ENCODE peak calls at places on chromosomes 5 and 9, in eight cellular contexts. One of them, this sample, is unnamed. For H3K4me1, the result is how much of the 10 kb centered on the place peaks cover.

GRCh38 chr5:91382530-91383026 is 539 bp downstream of the ARRDC3 start:
- DNase-seq in breast epithelium: no peak
- DNase-seq in IMR-90: peak
- DNase-seq in stomach: peak
- DNase-seq in ovary: no peak
- DNase-seq in A549: no peak
- DNase-seq in transverse colon: peak
- DNase-seq in body of pancreas: peak
- DNase-seq in this sample: no peak

GRCh38 chr5:94024101-94024500 is 282.7 kb upstream of the POU5F2 start:
- DNase-seq in breast epithelium: no peak
- DNase-seq in IMR-90: peak
- DNase-seq in stomach: no peak
- DNase-seq in ovary: no peak
- DNase-seq in A549: no peak
- DNase-seq in transverse colon: no peak
- DNase-seq in body of pancreas: no peak
- DNase-seq in this sample: no peak

GRCh38 chr9:35658894-35659220 is 765 bp downstream of the CCDC107 start:
- DNase-seq in breast epithelium: peak
- DNase-seq in IMR-90: peak
- DNase-seq in stomach: no peak
- DNase-seq in ovary: peak
- DNase-seq in A549: no peak
- DNase-seq in transverse colon: peak
- DNase-seq in body of pancreas: peak
- DNase-seq in this sample: no peak

GRCh38 chr9:87292449-87293191 is 205.0 kb upstream of the DAPK1 start:
- DNase-seq in breast epithelium: no peak
- DNase-seq in IMR-90: peak
- DNase-seq in stomach: no peak
- DNase-seq in ovary: no peak
- DNase-seq in A549: no peak
- DNase-seq in transverse colon: no peak
- DNase-seq in body of pancreas: no peak
- DNase-seq in this sample: no peak

GRCh38 chr9:7894231-7894630 is 94.7 kb upstream of the DMAC1 start:
- DNase-seq in breast epithelium: no peak
- DNase-seq in IMR-90: no peak
- DNase-seq in stomach: no peak
- DNase-seq in ovary: no peak
- DNase-seq in A549: no peak
- DNase-seq in transverse colon: no peak
- DNase-seq in body of pancreas: no peak
- DNase-seq in this sample: no peak

GRCh38 chr5:122674412-122674811 is 100.5 kb upstream of the SNX2 start:
- DNase-seq in breast epithelium: no peak
- DNase-seq in IMR-90: no peak
- DNase-seq in stomach: no peak
- DNase-seq in ovary: no peak
- DNase-seq in A549: no peak
- DNase-seq in transverse colon: no peak
- DNase-seq in body of pancreas: no peak
- DNase-seq in this sample: no peak

GRCh38 chr5:65871182-65871581 is 55.2 kb upstream of the ERBIN start:
- DNase-seq in breast epithelium: no peak
- DNase-seq in IMR-90: peak
- DNase-seq in stomach: no peak
- DNase-seq in ovary: no peak
- DNase-seq in A549: no peak
- DNase-seq in transverse colon: no peak
- DNase-seq in body of pancreas: no peak
- DNase-seq in this sample: no peak

GRCh38 chr5:53934126-53934856 is 373.9 kb downstream of the NDUFS4 start:
- DNase-seq in breast epithelium: no peak
- DNase-seq in IMR-90: peak
- DNase-seq in stomach: no peak
- DNase-seq in ovary: no peak
- DNase-seq in A549: no peak
- DNase-seq in transverse colon: no peak
- DNase-seq in body of pancreas: no peak
- DNase-seq in this sample: no peak

GRCh38 chr5:160479926-160480325 is 58.3 kb downstream of the PTTG1 start:
- DNase-seq in breast epithelium: no peak
- DNase-seq in IMR-90: peak
- DNase-seq in stomach: no peak
- DNase-seq in ovary: no peak
- DNase-seq in A549: no peak
- DNase-seq in transverse colon: no peak
- DNase-seq in body of pancreas: no peak
- DNase-seq in this sample: no peak

GRCh38 chr5:44691811-44692210 is 116.9 kb upstream of the MRPS30 start:
- DNase-seq in breast epithelium: no peak
- DNase-seq in IMR-90: no peak
- DNase-seq in stomach: no peak
- DNase-seq in ovary: no peak
- DNase-seq in A549: no peak
- DNase-seq in transverse colon: no peak
- DNase-seq in body of pancreas: no peak
- DNase-seq in this sample: no peak

GRCh38 chr9:124040186-124040920 is 28.8 kb downstream of the LHX2 start:
- DNase-seq in breast epithelium: no peak
- DNase-seq in IMR-90: peak
- DNase-seq in stomach: no peak
- DNase-seq in ovary: no peak
- DNase-seq in A549: no peak
- DNase-seq in transverse colon: no peak
- DNase-seq in body of pancreas: no peak
- DNase-seq in this sample: no peak

GRCh38 chr5:151825445-151825844 is 53.7 kb downstream of the G3BP1 start:
- DNase-seq in breast epithelium: no peak
- DNase-seq in IMR-90: peak
- DNase-seq in stomach: peak
- DNase-seq in ovary: peak
- DNase-seq in A549: peak
- DNase-seq in transverse colon: peak
- DNase-seq in body of pancreas: peak
- DNase-seq in this sample: no peak

GRCh38 chr5:135246605-135246922 is 152.5 kb downstream of the MACROH2A1 start:
- DNase-seq in breast epithelium: no peak
- DNase-seq in IMR-90: no peak
- DNase-seq in stomach: no peak
- DNase-seq in ovary: no peak
- DNase-seq in A549: no peak
- DNase-seq in transverse colon: no peak
- DNase-seq in body of pancreas: no peak
- DNase-seq in this sample: no peak

GRCh38 chr5:126516133-126516532 is 78.9 kb downstream of the ALDH7A1 start:
- DNase-seq in breast epithelium: no peak
- DNase-seq in IMR-90: peak
- DNase-seq in stomach: no peak
- DNase-seq in ovary: no peak
- DNase-seq in A549: no peak
- DNase-seq in transverse colon: no peak
- DNase-seq in body of pancreas: no peak
- DNase-seq in this sample: no peak

GRCh38 chr5:32059779-32060178 is 114.3 kb downstream of the GOLPH3 start:
- DNase-seq in breast epithelium: no peak
- DNase-seq in IMR-90: no peak
- DNase-seq in stomach: no peak
- DNase-seq in ovary: no peak
- DNase-seq in A549: peak
- DNase-seq in transverse colon: no peak
- DNase-seq in body of pancreas: no peak
- DNase-seq in this sample: no peak

GRCh38 chr5:54243483-54244080 is 66.8 kb downstream of the ARL15 start:
- DNase-seq in breast epithelium: no peak
- DNase-seq in IMR-90: peak
- DNase-seq in stomach: no peak
- DNase-seq in ovary: no peak
- DNase-seq in A549: peak
- DNase-seq in transverse colon: peak
- DNase-seq in body of pancreas: peak
- DNase-seq in this sample: no peak

GRCh38 chr9:19998153-19998552 is 209.3 kb upstream of the SLC24A2 start:
- DNase-seq in breast epithelium: no peak
- DNase-seq in IMR-90: peak
- DNase-seq in stomach: no peak
- DNase-seq in ovary: no peak
- DNase-seq in A549: no peak
- DNase-seq in transverse colon: no peak
- DNase-seq in body of pancreas: no peak
- DNase-seq in this sample: no peak

DNA sequence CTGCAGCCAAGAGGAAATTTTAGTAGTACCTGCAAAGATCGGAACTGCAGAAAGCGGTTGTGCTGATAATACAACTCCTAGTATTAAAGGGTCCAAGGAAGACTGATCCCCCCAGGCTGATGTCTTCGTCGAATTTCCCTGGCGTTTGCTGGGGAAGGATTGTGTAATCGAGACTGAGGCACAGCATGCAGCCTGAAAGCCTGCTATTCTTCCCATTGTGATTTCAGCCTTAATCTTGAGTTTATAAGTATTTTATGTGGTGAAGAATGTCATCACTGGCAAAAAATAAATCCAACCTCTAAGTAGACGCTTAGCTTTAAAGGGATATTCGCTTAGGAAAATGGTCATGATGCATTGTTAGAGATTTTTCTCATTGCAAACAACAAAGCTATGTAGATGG is 21.3 kb upstream of the LMX1B start:
- DNase-seq in breast epithelium: no peak
- DNase-seq in IMR-90: no peak
- DNase-seq in stomach: no peak
- DNase-seq in ovary: no peak
- DNase-seq in A549: no peak
- DNase-seq in transverse colon: no peak
- DNase-seq in body of pancreas: no peak
- DNase-seq in this sample: no peak
- H3K4me1 ChIP-seq in breast epithelium: under half
- H3K4me1 ChIP-seq in IMR-90: under half
- H3K4me1 ChIP-seq in stomach: under half
- H3K4me1 ChIP-seq in ovary: under half
- H3K4me1 ChIP-seq in A549: under half
- H3K4me1 ChIP-seq in transverse colon: under half
- H3K4me1 ChIP-seq in body of pancreas: under half
- H3K4me1 ChIP-seq in this sample: under half

DNA sequence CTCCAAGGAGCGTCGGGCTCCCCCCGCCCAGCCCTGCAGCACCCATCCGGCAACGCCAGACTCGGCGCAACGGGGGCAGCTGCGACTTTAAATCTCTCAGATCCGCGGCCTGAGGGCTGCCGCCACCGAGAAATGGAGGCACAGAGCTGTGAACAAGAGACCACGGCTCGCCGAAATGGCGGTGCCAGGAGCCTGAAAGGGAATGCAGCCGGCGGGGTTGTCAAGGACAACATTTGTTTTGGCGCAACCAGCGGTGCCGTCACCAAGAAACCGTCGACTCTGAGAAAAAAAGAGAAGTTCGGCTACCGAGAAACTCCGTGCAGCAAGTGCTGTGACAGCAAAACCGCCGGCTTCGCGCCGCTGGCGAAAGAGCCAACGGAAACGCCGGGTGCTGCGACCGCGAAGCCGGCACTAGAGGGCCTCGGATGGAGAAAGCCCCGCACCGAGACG is 2.1 kb upstream of the ANXA2R start:
- DNase-seq in breast epithelium: peak
- DNase-seq in IMR-90: peak
- DNase-seq in stomach: peak
- DNase-seq in ovary: peak
- DNase-seq in A549: peak
- DNase-seq in transverse colon: peak
- DNase-seq in body of pancreas: peak
- DNase-seq in this sample: no peak
- TF ChIP-seq POLR2A in breast epithelium: peak
- TF ChIP-seq POLR2A in IMR-90: no peak
- TF ChIP-seq POLR2A in stomach: no peak
- TF ChIP-seq POLR2A in ovary: no peak
- TF ChIP-seq POLR2A in A549: no peak
- TF ChIP-seq POLR2A in transverse colon: peak
- TF ChIP-seq POLR2A in body of pancreas: no peak
- TF ChIP-seq POLR2A in this sample: peak

GRCh38 chr5:16128944-16129343 is 50.6 kb downstream of the MARCHF11 start:
- DNase-seq in breast epithelium: no peak
- DNase-seq in IMR-90: no peak
- DNase-seq in stomach: no peak
- DNase-seq in ovary: no peak
- DNase-seq in A549: no peak
- DNase-seq in transverse colon: no peak
- DNase-seq in body of pancreas: no peak
- DNase-seq in this sample: no peak
- H3K4me1 ChIP-seq in breast epithelium: under half
- H3K4me1 ChIP-seq in IMR-90: under half
- H3K4me1 ChIP-seq in stomach: under half
- H3K4me1 ChIP-seq in ovary: under half
- H3K4me1 ChIP-seq in A549: under half
- H3K4me1 ChIP-seq in transverse colon: under half
- H3K4me1 ChIP-seq in body of pancreas: under half
- H3K4me1 ChIP-seq in this sample: under half

GRCh38 chr9:126860757-126861466 is 473 bp downstream of the ZBTB34 start:
- DNase-seq in breast epithelium: no peak
- DNase-seq in IMR-90: no peak
- DNase-seq in stomach: peak
- DNase-seq in ovary: no peak
- DNase-seq in A549: no peak
- DNase-seq in transverse colon: peak
- DNase-seq in body of pancreas: peak
- DNase-seq in this sample: no peak

GRCh38 chr9:126861707-126862460 is 1.4 kb downstream of the ZBTB34 start:
- DNase-seq in breast epithelium: no peak
- DNase-seq in IMR-90: peak
- DNase-seq in stomach: no peak
- DNase-seq in ovary: no peak
- DNase-seq in A549: no peak
- DNase-seq in transverse colon: peak
- DNase-seq in body of pancreas: no peak
- DNase-seq in this sample: no peak

GRCh38 chr9:126859111-126859510 is 1.3 kb upstream of the ZBTB34 start:
- DNase-seq in breast epithelium: no peak
- DNase-seq in IMR-90: no peak
- DNase-seq in stomach: no peak
- DNase-seq in ovary: no peak
- DNase-seq in A549: no peak
- DNase-seq in transverse colon: no peak
- DNase-seq in body of pancreas: no peak
- DNase-seq in this sample: no peak

GRCh38 chr9:126862461-126862830 is 2.0 kb downstream of the ZBTB34 start:
- DNase-seq in breast epithelium: no peak
- DNase-seq in IMR-90: no peak
- DNase-seq in stomach: no peak
- DNase-seq in ovary: no peak
- DNase-seq in A549: no peak
- DNase-seq in transverse colon: peak
- DNase-seq in body of pancreas: no peak
- DNase-seq in this sample: no peak

GRCh38 chr9:126860077-126860756 is at the start of gene ZBTB34:
- DNase-seq in breast epithelium: no peak
- DNase-seq in IMR-90: peak
- DNase-seq in stomach: peak
- DNase-seq in ovary: peak
- DNase-seq in A549: peak
- DNase-seq in transverse colon: peak
- DNase-seq in body of pancreas: peak
- DNase-seq in this sample: no peak
- TF ChIP-seq POLR2A in breast epithelium: no peak
- TF ChIP-seq POLR2A in IMR-90: peak
- TF ChIP-seq POLR2A in stomach: no peak
- TF ChIP-seq POLR2A in ovary: no peak
- TF ChIP-seq POLR2A in A549: peak
- TF ChIP-seq POLR2A in transverse colon: no peak
- TF ChIP-seq POLR2A in body of pancreas: no peak
- TF ChIP-seq POLR2A in this sample: no peak

GRCh38 chr9:129164246-129164930 is 13.7 kb downstream of the IER5L start:
- DNase-seq in breast epithelium: no peak
- DNase-seq in IMR-90: peak
- DNase-seq in stomach: peak
- DNase-seq in ovary: no peak
- DNase-seq in A549: no peak
- DNase-seq in transverse colon: peak
- DNase-seq in body of pancreas: peak
- DNase-seq in this sample: no peak
- H3K4me1 ChIP-seq in breast epithelium: under half
- H3K4me1 ChIP-seq in IMR-90: under half
- H3K4me1 ChIP-seq in stomach: half or more
- H3K4me1 ChIP-seq in ovary: under half
- H3K4me1 ChIP-seq in A549: under half
- H3K4me1 ChIP-seq in transverse colon: under half
- H3K4me1 ChIP-seq in body of pancreas: under half
- H3K4me1 ChIP-seq in this sample: half or more

This sample was measured in esophagus squamous epithelium.